ENCODE peak calls at places on chromosome 4, in five cellular contexts. O is mucosa of descending colon, S is endodermal cell, G is GM23338, I is hepatocyte. F is an unnamed sample.

GRCh38 chr4:44256414-44256813 is 192.2 kb downstream of the KCTD8 start:
- DNase-seq in G (peak), S (no peak), O (no peak), I (no peak), F (no peak)

GRCh38 chr4:165415910-165416309 is 37.1 kb downstream of the CPE start:
- DNase-seq in G (no peak), I (no peak), O (no peak), S (no peak), F (no peak)

GRCh38 chr4:14770025-14770424 is 232.3 kb upstream of the CPEB2 start:
- DNase-seq in I (no peak), S (no peak), O (no peak), G (no peak), F (no peak)

GRCh38 chr4:176443117-176443516 is 123.4 kb downstream of the SPCS3 start:
- DNase-seq in G (no peak), O (no peak), S (no peak), I (no peak), F (peak)

GRCh38 chr4:67674098-67674497 is 26.9 kb downstream of the UBA6 start:
- DNase-seq in S (no peak), G (peak), I (no peak), O (no peak), F (no peak)

GRCh38 chr4:14072506-14072905 is 445.0 kb upstream of the BOD1L1 start:
- DNase-seq in O (no peak), I (no peak), S (no peak), G (no peak), F (no peak)

GRCh38 chr4:100268807-100269206 is 78.5 kb upstream of the DDIT4L start:
- DNase-seq in O (no peak), S (no peak), G (no peak), I (no peak), F (no peak)

GRCh38 chr4:10746371-10747143 is 62.0 kb upstream of the CLNK start:
- DNase-seq in S (no peak), I (no peak), G (no peak), O (no peak), F (peak)

GRCh38 chr4:3322059-3322550 is 29.3 kb downstream of the RGS12 start:
- DNase-seq in S (peak), I (no peak), G (peak), O (no peak), F (peak)

GRCh38 chr4:26175016-26175786 is 145.6 kb upstream of the RBPJ start:
- DNase-seq in O (no peak), I (no peak), G (no peak), S (no peak), F (no peak)

GRCh38 chr4:41991916-41992767 is 1.8 kb downstream of the SLC30A9 start:
- DNase-seq in I (peak), G (no peak), S (no peak), O (no peak), F (peak)

GRCh38 chr4:40515398-40516293 is 114.0 kb downstream of the RBM47 start:
- DNase-seq in G (peak), O (peak), I (peak), S (peak), F (peak)

GRCh38 chr4:129355529-129355928 is 259.6 kb downstream of the C4orf33 start:
- DNase-seq in O (no peak), S (no peak), I (peak), G (no peak), F (peak)

GRCh38 chr4:131644619-131645018 is 1504.5 kb upstream of the PCDH10 start:
- DNase-seq in S (peak), I (peak), O (no peak), G (peak), F (peak)

GRCh38 chr4:41456559-41457101 is 81.3 kb upstream of the LIMCH1 start:
- DNase-seq in O (no peak), S (no peak), G (no peak), I (no peak), F (no peak)

GRCh38 chr4:86498560-86499166 is 95.5 kb upstream of the PTPN13 start:
- DNase-seq in O (peak), G (peak), S (no peak), I (peak), F (peak)

GRCh38 chr4:91963489-91963888 is 340.3 kb upstream of the GRID2 start:
- DNase-seq in I (no peak), G (no peak), O (no peak), S (no peak), F (peak)

DNA sequence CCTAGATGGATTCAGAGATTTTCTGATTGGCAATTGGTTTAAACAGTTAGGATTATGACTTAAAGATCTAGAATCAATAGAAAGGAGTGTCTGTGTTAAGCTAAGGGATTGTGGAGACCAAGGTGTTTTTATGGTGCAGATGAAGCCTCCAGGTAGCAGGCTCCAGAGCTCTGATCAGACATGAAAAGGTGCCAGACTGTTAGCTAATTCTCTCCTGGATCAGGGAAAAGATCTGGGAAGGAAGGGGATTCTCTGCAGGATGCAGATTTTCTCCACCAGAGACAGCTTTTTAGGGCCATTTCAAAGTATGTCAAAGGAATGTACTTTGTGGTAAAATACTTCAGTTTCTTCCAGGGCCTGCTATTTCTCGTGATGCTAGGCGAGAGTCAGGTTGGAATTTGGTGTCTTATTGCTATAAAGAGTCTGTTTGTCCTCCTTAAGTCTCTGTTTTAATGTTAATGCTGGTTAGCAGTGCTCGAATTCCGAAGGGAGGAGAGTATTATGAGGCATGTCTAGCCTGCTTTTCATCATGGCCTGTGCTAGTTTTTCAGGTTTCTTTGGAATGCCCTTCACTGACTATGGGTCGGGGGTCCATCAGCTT is 12.0 kb upstream of the GPR78 start:
- DNase-seq in S (peak), O (no peak), I (no peak), G (peak), F (no peak)
- H3K4me3 ChIP-seq in S (peak), O (no peak), I (no peak), G (peak), F (no peak)

GRCh38 chr4:20301161-20301560 is 49.5 kb downstream of the SLIT2 start:
- DNase-seq in G (no peak), S (no peak), O (no peak), I (no peak), F (no peak)

GRCh38 chr4:20311863-20312262 is 60.2 kb downstream of the SLIT2 start:
- DNase-seq in G (no peak), O (no peak), S (no peak), I (no peak), F (no peak)

DNA sequence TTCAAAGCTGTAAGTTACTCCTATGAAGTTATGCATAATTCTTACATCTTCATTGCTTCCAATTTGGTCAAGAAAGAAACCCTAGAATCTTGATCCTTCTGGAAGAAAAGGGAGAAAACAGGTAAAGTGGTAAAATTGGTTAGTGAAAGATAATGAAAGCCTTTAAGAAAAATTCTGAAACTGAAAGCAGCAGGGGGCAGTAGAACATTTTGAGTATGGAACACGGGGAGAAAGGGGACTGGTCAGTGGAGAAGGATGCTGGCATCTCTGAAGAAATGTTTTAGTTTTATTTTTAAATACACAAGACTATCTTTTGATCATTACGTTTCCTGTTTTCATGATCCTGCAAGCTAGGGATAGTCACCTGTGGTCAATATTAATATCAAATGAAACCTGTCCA is 54.3 kb downstream of the SLIT2 start:
- DNase-seq in G (peak), I (peak), O (no peak), S (no peak), F (peak)
- TF ChIP-seq CTCF in G (peak), I (peak), O (no peak), S (no peak), F (peak)

GRCh38 chr4:54062392-54062791 is 2.0 kb downstream of the CHIC2 start:
- DNase-seq in S (no peak), O (no peak), I (no peak), G (no peak), F (no peak)

GRCh38 chr4:54061067-54061466 is 3.3 kb downstream of the CHIC2 start:
- DNase-seq in O (no peak), I (no peak), S (no peak), G (no peak), F (no peak)

GRCh38 chr4:54063737-54064316 is 578 bp downstream of the CHIC2 start:
- DNase-seq in I (peak), O (peak), G (peak), S (peak), F (no peak)

GRCh38 chr4:54063224-54063623 is 1.2 kb downstream of the CHIC2 start:
- DNase-seq in S (no peak), G (no peak), O (no peak), I (no peak), F (peak)

DNA sequence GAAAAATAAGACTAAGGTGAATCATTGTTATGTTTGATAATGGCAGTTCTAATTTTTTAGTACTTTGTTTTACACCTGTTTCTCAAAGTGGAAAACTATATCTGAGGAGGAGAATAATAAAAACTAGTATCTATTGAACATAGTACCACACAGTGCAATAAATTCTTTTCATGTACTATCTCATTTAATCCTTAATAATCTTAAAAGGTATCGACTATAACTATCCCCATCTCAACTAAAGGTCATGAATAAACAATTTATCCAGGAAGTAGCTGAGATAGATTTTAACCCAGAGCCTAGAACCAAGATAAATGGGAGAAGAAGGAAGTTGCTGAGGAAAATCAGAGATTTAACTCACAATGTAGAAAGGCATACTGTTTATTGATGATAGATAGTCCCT is 2.5 kb downstream of the CHIC2 start:
- DNase-seq in S (no peak), I (no peak), G (no peak), O (no peak), F (no peak)
- H3K4me3 ChIP-seq in S (peak), I (peak), G (peak), O (no peak), F (peak)

GRCh38 chr4:1777822-1778641 is 15.1 kb upstream of the FGFR3 start:
- DNase-seq in S (peak), I (peak), O (no peak), G (peak), F (no peak)
- TF ChIP-seq CTCF in S (peak), I (peak), O (no peak), G (peak), F (no peak)

F was measured in fibroblast of mammary gland.